ENCODE peak calls at places on chromosomes 6 and 20, in ten cellular contexts. Z is ovary; O is progenitor cell of endocrine pancreas; B is kidney epithelial cell; W is NAMALWA; A is HTR-8/SVneo; L is germinal center; Y is stimulated activated naive CD8-positive, alpha-beta T cell treated with anti-CD3 and anti-CD28 coated beads, Interleukin-15, amount 100 ng/mL, for 72 hours; M is NT2/D1; C is lung microvascular endothelial cell. F is an unnamed sample.

GRCh38 chr20:62642666-62643520 is 590 bp downstream of the SLCO4A1 start:
- DNase-seq in M (no peak), C (peak; percentile 30), A (peak; percentile 64), Z (no peak), W (peak; percentile 70), O (peak; percentile 45), Y (peak; percentile 60), B (no peak), L (peak; percentile 60), F (no peak)

GRCh38 chr6:143513410-143513809 is 1.9 kb upstream of the FUCA2 start:
- DNase-seq in A (peak; percentile 28), M (no peak), Y (peak; percentile 15), L (peak; percentile 52), W (peak; percentile 26), B (no peak), O (no peak), Z (no peak), C (peak; percentile 15), F (peak; percentile 25)

GRCh38 chr6:90406142-90406794 is 109.6 kb upstream of the BACH2 start:
- DNase-seq in Z (no peak), Y (no peak), M (no peak), C (peak; percentile 21), W (no peak), O (no peak), L (no peak), B (peak; percentile 57), A (peak; percentile 52), F (no peak)

GRCh38 chr6:35368038-35368887 is 25.9 kb downstream of the PPARD start:
- DNase-seq in M (no peak), B (no peak), A (peak; percentile 56), Y (peak; percentile 20), L (no peak), O (no peak), C (peak; percentile 65), W (no peak), Z (no peak), F (no peak)

GRCh38 chr6:125231574-125232343 is 70.0 kb downstream of the HDDC2 start:
- DNase-seq in A (no peak), L (no peak), C (no peak), W (no peak), Y (no peak), B (no peak), O (no peak), Z (no peak), M (no peak), F (no peak)

GRCh38 chr6:56188429-56188828 is 59.0 kb downstream of the COL21A1 start:
- DNase-seq in Y (no peak), C (no peak), O (no peak), A (no peak), W (no peak), L (no peak), B (no peak), Z (no peak), M (no peak), F (no peak)

GRCh38 chr6:159311618-159312017 is 142.4 kb downstream of the FNDC1 start:
- DNase-seq in Y (no peak), L (peak; percentile 40), M (no peak), O (no peak), C (no peak), W (peak; percentile 40), B (no peak), A (no peak), Z (no peak), F (no peak)

GRCh38 chr6:143516700-143517446 is 5.4 kb upstream of the FUCA2 start:
- DNase-seq in B (no peak), M (no peak), L (no peak), C (no peak), Y (no peak), Z (no peak), W (no peak), A (no peak), O (no peak), F (no peak)

GRCh38 chr6:138680085-138680484 is 93.5 kb upstream of the CCDC28A start:
- DNase-seq in O (no peak), A (no peak), Y (no peak), M (no peak), C (no peak), L (no peak), B (no peak), Z (no peak), W (no peak), F (no peak)

GRCh38 chr6:44044940-44045671 is 82.1 kb downstream of the MRPL14 start:
- DNase-seq in Y (no peak), O (no peak), A (no peak), L (no peak), M (no peak), B (no peak), C (no peak), Z (no peak), W (no peak), F (no peak)

GRCh38 chr6:116008470-116009229 is 52.0 kb downstream of the FRK start:
- DNase-seq in Z (no peak), O (no peak), B (peak; percentile 83), M (no peak), A (no peak), L (no peak), W (peak; percentile 19), Y (no peak), C (peak; percentile 49), F (peak; percentile 11)

GRCh38 chr6:158219229-158219628 is 51.1 kb downstream of the GTF2H5 start:
- DNase-seq in W (no peak), O (no peak), C (peak; percentile 66), Z (no peak), M (no peak), B (peak; percentile 55), L (no peak), Y (no peak), A (no peak), F (no peak)